ENCODE peak calls at places on chromosomes 16 and 17, in seven cellular contexts. J is stimulated activated CD4-positive, alpha-beta T cell treated with anti-CD3 and anti-CD28 coated beads, Interleukin-15, amount 100 ng/mL, for 48 hours; U is neural progenitor cell; S is ELR; P is stomach; T is bronchial epithelial cell; A is activated CD8-positive, alpha-beta memory T cell treated with anti-CD3 and anti-CD28 coated beads, Interleukin-2, amount 50 U/mL, for 4 hours. H is an unnamed sample.

GRCh38 chr17:33072421-33073175 is 81.0 kb downstream of the SPACA3 start:
- DNase-seq in J (no peak), U (no peak), S (no peak), P (no peak), T (peak), A (no peak), H (no peak)

GRCh38 chr17:78558181-78558850 is 18.9 kb downstream of the DNAH17 start:
- DNase-seq in J (peak), U (no peak), S (peak), P (no peak), T (no peak), A (no peak), H (no peak)

GRCh38 chr16:88769617-88770458 is 15.2 kb downstream of the PIEZO1 start:
- DNase-seq in J (no peak), U (peak), S (peak), P (no peak), T (peak), A (no peak), H (no peak)

GRCh38 chr16:27972500-27972899 is 91.0 kb downstream of the GSG1L start:
- DNase-seq in J (peak), U (peak), S (peak), P (no peak), T (peak), A (peak), H (no peak)

GRCh38 chr16:10938321-10938720 is 3.9 kb downstream of the DEXI start:
- DNase-seq in J (peak), U (no peak), S (no peak), P (no peak), T (no peak), A (no peak), H (no peak)

GRCh38 chr17:49361129-49361901 is 735 bp downstream of the ZNF652 start:
- DNase-seq in J (peak), U (no peak), S (peak), P (peak), T (peak), A (peak), H (peak)

GRCh38 chr17:75268931-75269330 is 2.1 kb downstream of the MIF4GD start:
- DNase-seq in J (no peak), U (no peak), S (no peak), P (no peak), T (no peak), A (no peak), H (no peak)

GRCh38 chr17:9645858-9646555 is 690 bp downstream of the USP43 start:
- DNase-seq in J (no peak), U (peak), S (peak), P (peak), T (peak), A (peak), H (no peak)

GRCh38 chr17:76631821-76632565 is 11.6 kb downstream of the ST6GALNAC1 start:
- DNase-seq in J (no peak), U (no peak), S (no peak), P (peak), T (peak), A (peak), H (no peak)

GRCh38 chr17:49035470-49036269 is 38.5 kb downstream of the IGF2BP1 start:
- DNase-seq in J (peak), U (peak), S (peak), P (peak), T (no peak), A (peak), H (no peak)

GRCh38 chr16:8858994-8859912 is 9.6 kb downstream of the CARHSP1 start:
- DNase-seq in J (no peak), U (no peak), S (no peak), P (no peak), T (no peak), A (peak), H (no peak)

GRCh38 chr17:60526726-60527125 is 684 bp upstream of the APPBP2 start:
- DNase-seq in J (no peak), U (no peak), S (peak), P (no peak), T (peak), A (no peak), H (no peak)

GRCh38 chr16:50550035-50550434 is 1.8 kb downstream of the NKD1 start:
- DNase-seq in J (no peak), U (no peak), S (no peak), P (no peak), T (no peak), A (peak), H (no peak)

GRCh38 chr17:48427598-48427997 is 2.4 kb downstream of the SKAP1 start:
- DNase-seq in J (peak), U (no peak), S (peak), P (no peak), T (no peak), A (peak), H (no peak)

GRCh38 chr17:48907713-48908046 is 527 bp upstream of the UBE2Z start:
- DNase-seq in J (no peak), U (no peak), S (peak), P (no peak), T (peak), A (no peak), H (no peak)

GRCh38 chr16:27828671-27829070 is 234.8 kb downstream of the GSG1L start:
- DNase-seq in J (no peak), U (no peak), S (no peak), P (no peak), T (no peak), A (no peak), H (no peak)

GRCh38 chr16:56910654-56911539 is 21.0 kb upstream of the HERPUD1 start:
- DNase-seq in J (no peak), U (no peak), S (peak), P (no peak), T (peak), A (no peak), H (no peak)

GRCh38 chr16:29821663-29822115 is 1.4 kb downstream of the MVP start:
- DNase-seq in J (no peak), U (no peak), S (peak), P (peak), T (peak), A (no peak), H (no peak)

GRCh38 chr16:83689385-83689831 is 118.4 kb upstream of the HSBP1 start:
- DNase-seq in J (no peak), U (no peak), S (peak), P (no peak), T (peak), A (no peak), H (no peak)